ENCODE peak calls at places on chromosomes 5 and 9, in seven cellular contexts. R is heart left ventricle; X is sigmoid colon; V is Peyer's patch; A is colonic mucosa; I is heart right ventricle; Y is CD4-positive, alpha-beta memory T cell. L is an unnamed sample. For H3K4me1, the result is how much of the 10 kb centered on the place peaks cover.

GRCh38 chr5:14250094-14250777 is 107.1 kb downstream of the TRIO start:
- DNase-seq in R (peak), X (peak), V (peak), A (peak), I (peak), Y (no peak), L (no peak)

GRCh38 chr9:113581865-113582697 is 118.6 kb downstream of the RGS3 start:
- DNase-seq in R (peak), X (peak), V (peak), A (peak), I (peak), Y (peak), L (no peak)

GRCh38 chr5:23820764-23821471 is 313.5 kb downstream of the PRDM9 start:
- DNase-seq in R (no peak), X (no peak), V (no peak), A (no peak), I (no peak), Y (no peak), L (no peak)

GRCh38 chr9:109297899-109298298 is 23.0 kb downstream of the EPB41L4B start:
- DNase-seq in R (no peak), X (no peak), V (no peak), A (no peak), I (no peak), Y (no peak), L (no peak)

GRCh38 chr5:27020965-27021364 is 17.4 kb downstream of the CDH9 start:
- DNase-seq in R (no peak), X (no peak), V (no peak), A (no peak), I (no peak), Y (no peak), L (no peak)

GRCh38 chr9:126668058-126668457 is 54.3 kb downstream of the LMX1B start:
- DNase-seq in R (no peak), X (no peak), V (no peak), A (no peak), I (no peak), Y (no peak), L (no peak)

GRCh38 chr5:52754051-52754450 is 33.7 kb upstream of the ITGA1 start:
- DNase-seq in R (no peak), X (no peak), V (no peak), A (no peak), I (no peak), Y (no peak), L (no peak)

GRCh38 chr5:178790371-178790770 is 59.9 kb upstream of the ZNF354A start:
- DNase-seq in R (no peak), X (peak), V (no peak), A (no peak), I (no peak), Y (no peak), L (peak)

GRCh38 chr9:34385561-34386230 is 9.0 kb upstream of the MYORG start:
- DNase-seq in R (no peak), X (no peak), V (no peak), A (no peak), I (no peak), Y (no peak), L (no peak)

GRCh38 chr5:150184990-150185952 is 4.6 kb upstream of the SLC6A7 start:
- DNase-seq in R (no peak), X (no peak), V (peak), A (peak), I (no peak), Y (no peak), L (no peak)

GRCh38 chr9:115888131-115888530 is 265.5 kb upstream of the PAPPA start:
- DNase-seq in R (no peak), X (no peak), V (no peak), A (no peak), I (no peak), Y (no peak), L (no peak)

GRCh38 chr5:103393131-103393754 is 134.7 kb downstream of the MACIR start:
- DNase-seq in R (peak), X (peak), V (no peak), A (no peak), I (peak), Y (no peak), L (no peak)

GRCh38 chr5:177419045-177419444 is 7.4 kb upstream of the GRK6 start:
- DNase-seq in R (no peak), X (no peak), V (no peak), A (no peak), I (no peak), Y (no peak), L (no peak)

GRCh38 chr9:6215562-6215961 is at the start of gene IL33:
- DNase-seq in R (peak), X (peak), V (no peak), A (no peak), I (peak), Y (no peak), L (no peak)

GRCh38 chr5:79285833-79286232 is 49.9 kb downstream of the JMY start:
- DNase-seq in R (no peak), X (no peak), V (no peak), A (no peak), I (no peak), Y (no peak), L (no peak)

GRCh38 chr9:136187683-136188586 is 17.0 kb downstream of the LHX3 start:
- DNase-seq in R (no peak), X (no peak), V (no peak), A (no peak), I (no peak), Y (no peak), L (no peak)

GRCh38 chr9:114153761-114154596 is 1.4 kb upstream of the COL27A1 start:
- DNase-seq in R (no peak), X (no peak), V (no peak), A (no peak), I (no peak), Y (no peak), L (no peak)

GRCh38 chr5:37696190-37697021 is 143.4 kb downstream of the GDNF start:
- DNase-seq in R (no peak), X (no peak), V (no peak), A (no peak), I (no peak), Y (no peak), L (peak)

GRCh38 chr9:127450170-127450830 is 906 bp downstream of the RPL12 start:
- DNase-seq in R (no peak), X (no peak), V (no peak), A (peak), I (no peak), Y (no peak), L (no peak)

GRCh38 chr5:143453722-143454121 is 50.2 kb upstream of the NR3C1 start:
- DNase-seq in R (no peak), X (no peak), V (no peak), A (no peak), I (no peak), Y (no peak), L (no peak)

GRCh38 chr9:89886281-89886700 is 281.5 kb downstream of the GADD45G start:
- DNase-seq in R (no peak), X (no peak), V (no peak), A (no peak), I (no peak), Y (no peak), L (no peak)

GRCh38 chr5:141604318-141604717 is 14.5 kb downstream of the DIAPH1 start:
- DNase-seq in R (peak), X (peak), V (peak), A (peak), I (peak), Y (no peak), L (peak)

GRCh38 chr5:1424716-1425115 is 20.5 kb downstream of the SLC6A3 start:
- DNase-seq in R (no peak), X (no peak), V (no peak), A (no peak), I (no peak), Y (no peak), L (no peak)

GRCh38 chr9:2469681-2470141 is 151.9 kb upstream of the VLDLR start:
- DNase-seq in R (peak), X (no peak), V (no peak), A (peak), I (peak), Y (no peak), L (no peak)

GRCh38 chr5:168313596-168314204 is 22.3 kb downstream of the WWC1 start:
- DNase-seq in R (no peak), X (no peak), V (peak), A (no peak), I (no peak), Y (no peak), L (no peak)

GRCh38 chr9:34560574-34561229 is 28.8 kb downstream of the CNTFR start:
- DNase-seq in R (no peak), X (no peak), V (peak), A (peak), I (no peak), Y (no peak), L (no peak)

GRCh38 chr5:141876628-141877477 is 1.4 kb downstream of the PCDH1 start:
- DNase-seq in R (no peak), X (no peak), V (peak), A (peak), I (no peak), Y (no peak), L (no peak)

GRCh38 chr5:79837707-79838620 is 148.3 kb downstream of the CMYA5 start:
- DNase-seq in R (no peak), X (peak), V (no peak), A (no peak), I (no peak), Y (no peak), L (no peak)

GRCh38 chr9:115614931-115615401 is 497.0 kb upstream of the TNC start:
- DNase-seq in R (no peak), X (no peak), V (no peak), A (no peak), I (no peak), Y (no peak), L (no peak)

GRCh38 chr9:75071530-75072122 is 16.3 kb downstream of the NMRK1 start:
- DNase-seq in R (no peak), X (no peak), V (peak), A (peak), I (no peak), Y (peak), L (peak)

GRCh38 chr9:99210572-99210971 is 11.2 kb downstream of the ALG2 start:
- DNase-seq in R (no peak), X (no peak), V (no peak), A (no peak), I (no peak), Y (no peak), L (no peak)

GRCh38 chr5:10090074-10090473 is 159.6 kb downstream of the ATPSCKMT start:
- DNase-seq in R (no peak), X (no peak), V (no peak), A (no peak), I (no peak), Y (no peak), L (no peak)

GRCh38 chr5:144191998-144192397 is 21.3 kb downstream of the KCTD16 start:
- DNase-seq in R (no peak), X (no peak), V (no peak), A (no peak), I (no peak), Y (peak), L (no peak)

GRCh38 chr9:88106492-88106891 is 31.8 kb downstream of the SPATA31C2 start:
- DNase-seq in R (no peak), X (no peak), V (peak), A (peak), I (peak), Y (no peak), L (no peak)

GRCh38 chr5:57532513-57533497 is 50.2 kb upstream of the ACTBL2 start:
- DNase-seq in R (no peak), X (no peak), V (no peak), A (no peak), I (no peak), Y (no peak), L (no peak)

DNA sequence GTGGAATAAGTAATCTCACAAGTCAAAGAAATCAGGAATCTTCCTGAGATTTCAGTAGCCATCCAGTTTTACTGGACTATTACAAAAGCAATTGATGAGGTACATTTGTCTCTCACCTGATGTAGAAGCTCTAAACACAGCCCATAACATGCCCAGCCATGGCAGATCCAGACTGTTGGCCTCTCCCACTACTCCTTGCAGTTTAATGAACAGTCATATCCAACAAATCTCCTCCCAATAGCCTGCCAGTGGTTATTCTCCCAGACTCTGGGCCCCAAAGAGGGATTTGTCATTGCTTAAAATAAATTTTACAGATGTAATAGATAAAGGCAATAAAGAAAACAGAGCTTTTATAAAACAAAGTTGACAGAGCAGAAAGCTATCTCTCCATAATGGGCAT is 80.8 kb downstream of the ZNF608 start:
- DNase-seq in R (no peak), X (no peak), V (no peak), A (no peak), I (no peak), Y (no peak), L (no peak)
- H3K4me1 ChIP-seq in R (under half), X (half or more), V (under half), A (under half), I (under half), Y (under half), L (under half)

GRCh38 chr9:131845286-131846011 is 105.6 kb upstream of the RAPGEF1 start:
- DNase-seq in R (no peak), X (no peak), V (no peak), A (no peak), I (no peak), Y (no peak), L (no peak)

GRCh38 chr9:131840751-131841702 is 101.2 kb upstream of the RAPGEF1 start:
- DNase-seq in R (no peak), X (no peak), V (no peak), A (no peak), I (no peak), Y (no peak), L (no peak)

GRCh38 chr9:131841765-131842318 is 102.0 kb upstream of the RAPGEF1 start:
- DNase-seq in R (no peak), X (no peak), V (no peak), A (no peak), I (no peak), Y (no peak), L (no peak)

GRCh38 chr9:131844745-131845118 is 104.9 kb upstream of the RAPGEF1 start:
- DNase-seq in R (no peak), X (no peak), V (no peak), A (no peak), I (no peak), Y (no peak), L (no peak)

DNA sequence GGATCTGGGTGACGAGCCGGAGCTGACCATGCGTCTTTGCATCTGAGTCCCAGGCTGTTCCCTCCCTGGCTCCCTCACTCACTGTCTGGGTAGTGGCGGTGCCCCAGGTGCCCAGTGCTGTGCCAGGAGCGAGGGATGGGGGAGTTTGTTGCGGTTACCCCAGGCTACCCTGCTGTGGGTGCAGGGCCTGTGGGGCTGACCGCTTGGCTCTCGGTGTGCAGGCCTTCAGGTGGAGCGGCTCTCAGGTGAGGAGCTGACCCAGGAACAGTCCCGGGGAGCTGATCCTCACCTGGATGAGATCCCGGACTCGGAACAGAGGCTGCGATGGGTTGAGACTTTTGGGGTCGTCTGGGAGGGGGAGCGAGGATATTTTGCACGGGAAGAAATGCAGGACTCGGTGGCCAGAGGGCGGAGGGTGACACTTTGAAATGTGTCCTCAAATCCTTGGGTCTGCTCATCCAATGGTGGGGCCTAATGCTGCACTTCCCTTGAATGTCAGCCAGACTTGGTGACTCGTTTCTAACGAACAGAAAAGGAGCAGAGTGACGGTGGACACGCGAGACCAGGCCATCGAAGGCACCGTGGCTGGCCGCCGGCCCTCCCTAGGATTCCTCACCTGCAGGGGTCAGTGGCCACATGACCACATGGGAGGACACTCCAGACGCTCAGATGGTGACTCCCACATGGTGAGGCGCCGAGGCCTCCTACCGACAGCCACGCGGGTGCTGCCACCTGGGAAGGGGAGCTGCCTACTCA is 104.3 kb upstream of the RAPGEF1 start:
- DNase-seq in R (no peak), X (no peak), V (no peak), A (no peak), I (no peak), Y (no peak), L (no peak)
- H3K4me1 ChIP-seq in R (under half), X (under half), V (under half), A (under half), I (under half), Y (under half), L (under half)

GRCh38 chr5:95930141-95930540 is 31.5 kb downstream of the ELL2 start:
- DNase-seq in R (no peak), X (no peak), V (no peak), A (no peak), I (no peak), Y (no peak), L (no peak)
- H3K4me1 ChIP-seq in R (under half), X (under half), V (under half), A (under half), I (under half), Y (under half), L (half or more)

GRCh38 chr9:94011134-94011533 is 56.0 kb upstream of the BARX1 start:
- DNase-seq in R (no peak), X (no peak), V (no peak), A (peak), I (no peak), Y (no peak), L (no peak)
- H3K4me1 ChIP-seq in R (under half), X (under half), V (under half), A (under half), I (under half), Y (under half), L (under half)

DNA sequence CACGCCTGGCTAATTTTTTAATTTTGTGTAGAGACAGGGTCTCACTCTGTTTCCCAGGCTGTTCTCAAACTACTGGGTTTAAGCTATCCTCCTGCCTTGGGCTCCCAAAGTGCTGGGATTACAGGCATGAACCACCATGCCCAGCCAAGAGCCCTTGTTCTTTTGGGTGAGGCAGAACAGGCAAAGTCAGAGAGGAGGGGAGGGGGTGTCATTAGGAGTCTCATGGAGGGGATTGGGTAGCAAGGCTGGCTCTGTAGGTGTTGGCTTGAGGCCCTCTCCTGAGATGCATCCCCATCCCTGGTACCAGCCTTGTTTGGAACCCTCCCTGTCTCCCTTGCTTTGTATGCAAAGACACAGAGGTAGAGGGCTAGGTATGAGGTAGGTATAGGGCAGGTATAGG is 24.1 kb downstream of the GSN start:
- DNase-seq in R (no peak), X (no peak), V (no peak), A (no peak), I (no peak), Y (no peak), L (no peak)
- H3K4me1 ChIP-seq in R (half or more), X (half or more), V (under half), A (under half), I (half or more), Y (under half), L (under half)

L was measured in RWPE2.